ENCODE peak calls at places on chromosomes 5 and 9, in six cellular contexts. G is GM12878, W is tibial nerve, T is H1, D is A549, J is sigmoid colon. S is an unnamed sample. For H3K9me3, the result is how much of the 10 kb centered on the place peaks cover.

GRCh38 chr9:104589611-104590010 is 9.6 kb downstream of the OR13C5 start:
- DNase-seq in T (no peak), W (no peak), G (no peak), J (no peak), D (no peak), S (no peak)

GRCh38 chr5:94471496-94471895 is 146.9 kb downstream of the KIAA0825 start:
- DNase-seq in D (no peak), T (no peak), J (no peak), G (no peak), W (no peak), S (no peak)

GRCh38 chr5:136042665-136043121 is 13.9 kb downstream of the TGFBI start:
- DNase-seq in J (no peak), D (no peak), W (no peak), G (no peak), T (no peak), S (no peak)

GRCh38 chr9:38061326-38061947 is 7.6 kb downstream of the SHB start:
- DNase-seq in W (no peak), J (peak), T (no peak), G (peak), D (no peak), S (no peak)

GRCh38 chr9:109766351-109766750 is 13.6 kb upstream of the PALM2AKAP2 start:
- DNase-seq in T (no peak), G (no peak), J (no peak), W (no peak), D (no peak), S (no peak)

GRCh38 chr5:72248352-72249032 is 71.5 kb downstream of the MRPS27 start:
- DNase-seq in J (peak), T (no peak), G (no peak), D (peak), W (no peak), S (no peak)

GRCh38 chr9:132798817-132799790 is 79.0 kb downstream of the AK8 start:
- DNase-seq in J (no peak), W (peak), G (no peak), D (no peak), T (no peak), S (peak)

GRCh38 chr5:137022043-137022442 is 477.1 kb downstream of the SPOCK1 start:
- DNase-seq in D (no peak), W (no peak), G (no peak), T (no peak), J (no peak), S (no peak)

GRCh38 chr5:139867581-139867980 is 72.0 kb downstream of the PSD2 start:
- DNase-seq in J (no peak), W (no peak), G (no peak), D (no peak), T (no peak), S (no peak)

GRCh38 chr9:29213374-29214161 is 1640.3 kb upstream of the C9orf72 start:
- DNase-seq in G (no peak), D (peak), W (no peak), J (no peak), T (peak), S (peak)

GRCh38 chr5:40678021-40678939 is 1.4 kb upstream of the PTGER4 start:
- DNase-seq in T (no peak), J (no peak), W (no peak), G (no peak), D (no peak), S (no peak)

GRCh38 chr5:140000332-140000731 is 42.8 kb downstream of the NRG2 start:
- DNase-seq in D (no peak), G (no peak), T (no peak), W (no peak), J (peak), S (no peak)

GRCh38 chr9:136407911-136408310 is 2.5 kb downstream of the ENTR1 start:
- DNase-seq in J (no peak), T (no peak), W (no peak), G (no peak), D (no peak), S (no peak)

GRCh38 chr5:16975950-16976624 is 40.0 kb upstream of the MYO10 start:
- DNase-seq in T (no peak), J (no peak), D (no peak), G (peak), W (no peak), S (no peak)

GRCh38 chr9:19174127-19174921 is 47.0 kb upstream of the PLIN2 start:
- DNase-seq in J (peak), T (peak), W (peak), G (peak), D (peak), S (peak)

GRCh38 chr5:64457846-64458245 is 48.0 kb upstream of the RGS7BP start:
- DNase-seq in J (no peak), D (no peak), T (no peak), W (no peak), G (no peak), S (no peak)

GRCh38 chr5:41447761-41448510 is 62.5 kb downstream of the PLCXD3 start:
- DNase-seq in T (no peak), D (no peak), W (no peak), J (no peak), G (no peak), S (no peak)

GRCh38 chr5:42005561-42006153 is 80.6 kb downstream of the FBXO4 start:
- DNase-seq in G (no peak), T (no peak), J (no peak), W (no peak), D (peak), S (no peak)

GRCh38 chr9:114588150-114588663 is 638 bp downstream of the ATP6V1G1 start:
- DNase-seq in W (no peak), J (no peak), D (no peak), G (no peak), T (no peak), S (no peak)

GRCh38 chr9:123548749-123549545 is 192.9 kb downstream of the CRB2 start:
- DNase-seq in D (no peak), T (no peak), J (no peak), G (no peak), W (no peak), S (no peak)

DNA sequence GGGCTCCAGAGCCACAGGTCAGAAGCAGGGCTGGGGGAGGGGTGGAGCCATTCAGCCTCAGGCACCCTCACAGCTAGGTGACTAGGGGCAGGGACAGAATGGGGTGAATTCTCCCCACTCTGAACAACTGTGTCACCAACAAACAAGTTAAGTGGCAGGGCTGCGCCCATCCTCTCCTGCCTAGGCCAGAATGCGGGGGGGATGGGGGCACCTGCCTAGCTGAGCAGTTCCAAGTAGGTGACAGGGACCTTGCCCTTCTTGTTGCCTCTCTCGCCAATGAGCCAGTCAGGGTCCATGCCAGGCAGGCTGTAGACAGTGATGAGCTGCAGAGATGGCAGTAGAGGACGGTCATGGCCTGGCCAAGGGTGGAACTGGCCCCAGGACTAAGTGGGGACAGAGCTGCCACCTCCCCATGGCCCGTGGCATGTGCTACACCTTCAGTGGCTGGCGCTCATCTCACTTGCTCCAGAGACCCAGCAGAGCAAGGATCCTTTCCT is 19.6 kb downstream of the SH3GLB2 start:
- DNase-seq in J (no peak), D (no peak), T (no peak), G (no peak), W (no peak), S (no peak)
- TF ChIP-seq POLR2A in J (no peak), D (no peak), T (no peak), G (no peak), W (no peak), S (no peak)

GRCh38 chr9:92846662-92847145 is 31.1 kb downstream of the ZNF484 start:
- DNase-seq in J (no peak), W (no peak), D (no peak), T (no peak), G (no peak), S (no peak)
- H3K9me3 ChIP-seq in J (under half), W (under half), D (half or more), T (under half), G (under half), S (under half)

DNA sequence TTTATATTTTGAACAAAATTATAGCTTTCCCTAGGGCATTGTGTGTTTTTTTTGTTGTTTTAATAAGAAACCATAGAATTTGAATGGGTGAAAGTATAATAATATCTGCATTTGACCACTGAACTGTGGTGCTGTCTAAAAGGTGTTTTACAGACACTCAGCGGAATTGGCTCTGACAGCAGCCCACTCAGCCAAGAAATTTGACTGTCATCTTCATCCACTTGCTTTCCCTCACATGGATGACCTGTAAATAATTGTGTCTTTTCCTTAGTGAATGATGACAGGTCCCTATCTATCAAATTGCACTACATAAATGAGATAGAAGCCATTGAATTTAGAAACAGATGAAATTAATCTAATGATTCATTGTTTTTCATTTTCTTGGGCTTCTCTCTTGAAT is 149.9 kb downstream of the PAM start:
- DNase-seq in G (no peak), W (no peak), T (no peak), D (no peak), J (no peak), S (no peak)
- TF ChIP-seq EP300 in G (no peak), W (no peak), T (no peak), D (no peak), J (no peak), S (no peak)

DNA sequence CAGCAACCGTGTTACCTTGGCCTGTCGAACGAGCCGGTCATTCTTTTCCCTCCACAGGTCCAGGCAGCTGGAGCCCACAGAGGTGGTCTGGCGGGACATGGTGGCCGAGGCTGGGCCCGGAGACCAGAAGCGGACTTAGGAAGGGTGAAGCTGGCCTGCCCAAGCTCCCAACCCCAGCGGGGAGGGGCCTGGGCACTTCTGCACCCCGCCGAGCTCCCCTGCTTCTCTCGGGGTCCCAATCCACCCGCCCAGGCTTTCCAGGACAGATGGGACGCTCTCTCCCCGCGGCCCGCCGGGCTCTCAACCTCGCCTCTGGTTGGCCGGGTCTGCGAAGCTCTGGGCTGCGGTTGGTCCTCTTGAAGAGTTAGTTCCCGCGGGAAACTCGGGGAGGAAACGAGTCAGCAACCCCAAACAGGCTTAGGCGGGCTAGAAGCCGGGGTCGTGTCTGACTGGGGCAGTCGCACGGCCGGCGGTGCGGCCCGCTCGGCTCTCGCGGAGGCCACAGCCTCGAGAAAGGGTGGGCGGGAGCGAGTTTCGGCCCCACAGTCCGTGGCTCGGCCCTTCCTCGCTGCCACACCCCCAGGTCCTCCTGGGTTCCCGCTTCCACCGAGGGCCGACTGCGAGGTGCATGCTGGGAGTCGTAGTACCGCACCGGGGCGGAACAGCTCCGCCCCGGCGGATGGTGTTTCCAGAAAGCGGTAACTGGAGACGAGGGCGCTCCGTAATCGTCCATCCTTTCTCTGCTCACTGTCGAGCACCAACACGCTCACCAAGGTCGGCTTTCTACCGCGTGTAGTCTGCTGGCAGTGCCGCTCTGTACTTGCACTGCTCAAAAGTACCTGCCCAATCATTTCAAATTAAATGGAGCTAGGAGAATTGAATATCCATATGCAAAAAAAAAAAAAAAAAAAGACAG is at the start of gene FANCG:
- DNase-seq in D (peak), T (peak), W (peak), G (peak), J (peak), S (peak)
- TF ChIP-seq POLR2A in D (peak), T (peak), W (no peak), G (peak), J (no peak), S (no peak)